ENCODE peak calls at places on chromosomes 11 and 22, in eight cellular contexts. J is uterus, D is thoracic aorta, P is RWPE2, F is HCT116, E is MM.1S, T is HFFc6, Y is Calu3. L is an unnamed sample.

GRCh38 chr11:8219257-8220021 is 44.2 kb downstream of the LMO1 start:
- DNase-seq in D (no peak), E (peak; percentile 48), P (no peak), F (peak; percentile 50), J (no peak), T (peak; percentile 37), Y (peak; percentile 64), L (peak; percentile 66)

GRCh38 chr11:126186031-126186698 is 25.3 kb downstream of the RPUSD4 start:
- DNase-seq in F (no peak), J (peak; percentile 74), T (no peak), P (no peak), D (no peak), E (no peak), Y (no peak), L (no peak)

GRCh38 chr11:68312117-68312779 is at the start of gene LRP5:
- DNase-seq in E (peak; percentile 35), T (no peak), P (no peak), J (no peak), F (no peak), D (no peak), Y (peak; percentile 53), L (peak; percentile 84)

GRCh38 chr11:110527146-110527545 is 97.4 kb downstream of the FDX1 start:
- DNase-seq in F (no peak), T (peak; percentile 7), J (no peak), Y (no peak), D (no peak), P (no peak), E (no peak), L (no peak)

GRCh38 chr11:70610561-70610960 is 212.2 kb downstream of the CTTN start:
- DNase-seq in Y (no peak), D (no peak), J (no peak), F (no peak), P (no peak), T (no peak), E (no peak), L (no peak)

GRCh38 chr11:65560555-65561418 is 2.6 kb upstream of the LTBP3 start:
- DNase-seq in Y (no peak), E (no peak), D (peak; percentile 17), J (peak; percentile 82), T (no peak), F (no peak), P (peak; percentile 61), L (no peak)

GRCh38 chr11:2166091-2166851 is 5.3 kb upstream of the INS start:
- DNase-seq in P (no peak), J (no peak), Y (peak; percentile 64), F (no peak), D (no peak), E (no peak), T (no peak), L (peak; percentile 78)

GRCh38 chr11:45997599-45997998 is 75.1 kb downstream of the LARGE2 start:
- DNase-seq in T (no peak), J (no peak), E (no peak), D (no peak), F (no peak), Y (no peak), P (no peak), L (no peak)

GRCh38 chr11:45933131-45933821 is 10.8 kb downstream of the LARGE2 start:
- DNase-seq in F (no peak), D (no peak), E (no peak), P (no peak), Y (no peak), J (no peak), T (peak; percentile 35), L (peak; percentile 52)

GRCh38 chr11:78295347-78295746 is 106.6 kb downstream of the USP35 start:
- DNase-seq in T (no peak), D (no peak), Y (no peak), J (no peak), E (no peak), F (no peak), P (no peak), L (no peak)

GRCh38 chr22:31431950-31432349 is 32.5 kb downstream of the DRG1 start:
- DNase-seq in F (no peak), J (no peak), T (no peak), P (no peak), Y (no peak), E (no peak), D (no peak), L (no peak)

DNA sequence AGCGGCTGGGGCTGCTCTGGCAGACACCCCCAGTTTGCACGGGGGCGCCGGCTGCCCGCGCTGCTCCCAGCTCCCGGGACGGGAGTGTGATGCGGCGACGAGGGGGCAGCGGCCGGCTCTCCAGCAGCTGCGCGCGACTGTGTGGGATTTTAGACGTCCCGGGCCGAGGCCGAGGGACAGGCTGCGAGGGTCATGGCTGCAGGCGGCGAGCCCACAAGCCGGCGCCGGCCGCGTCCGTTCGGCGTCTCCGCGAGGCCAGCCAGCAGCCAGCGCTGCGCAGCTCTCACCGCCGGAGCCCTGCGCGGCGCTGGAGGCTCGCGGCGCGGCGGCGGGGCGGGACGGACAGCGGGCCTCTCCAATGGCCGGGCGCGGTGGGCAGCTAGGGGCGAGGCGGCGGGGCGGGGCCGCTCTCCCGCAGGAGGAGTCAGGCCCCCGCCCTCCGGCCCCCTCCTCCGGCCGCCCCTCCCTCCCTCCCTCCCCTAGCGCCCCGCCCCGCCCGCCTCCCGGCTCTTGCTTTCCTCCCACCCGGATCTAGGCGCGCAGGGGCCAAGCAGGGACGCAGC is at the start of gene FZD4:
- DNase-seq in E (peak; percentile 91), F (peak; percentile 48), D (peak; percentile 62), J (peak; percentile 91), T (peak; percentile 81), Y (peak; percentile 89), P (peak; percentile 81), L (peak; percentile 95)
- TF ChIP-seq CTCF in E (no peak), F (no peak), D (no peak), J (no peak), T (no peak), Y (no peak), P (no peak), L (no peak)

DNA sequence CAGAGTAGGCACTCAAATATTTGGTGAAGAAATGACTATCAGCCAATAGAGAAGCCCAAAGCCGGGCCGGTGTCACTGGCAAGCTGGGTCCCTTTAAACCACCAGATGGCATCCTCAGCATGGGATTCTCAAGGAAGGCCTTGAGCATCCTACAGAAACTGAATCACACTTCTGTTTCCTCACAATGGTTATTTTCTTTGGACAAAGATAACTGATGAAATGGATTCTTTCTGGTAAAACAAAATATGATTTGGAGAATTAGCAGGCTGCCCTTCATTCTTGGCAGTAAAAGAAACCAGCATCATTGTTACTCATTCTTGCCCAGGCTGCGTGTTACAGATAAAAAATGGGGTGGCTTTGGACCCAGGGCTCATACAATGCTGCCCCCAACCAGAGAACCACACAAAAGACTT is 30.3 kb upstream of the ASPHD2 start:
- DNase-seq in F (peak; percentile 41), T (peak; percentile 69), Y (peak; percentile 68), D (no peak), E (peak; percentile 45), P (no peak), J (peak; percentile 22), L (peak; percentile 58)
- TF ChIP-seq CTCF in F (peak; percentile 56), T (peak; percentile 82), Y (peak; percentile 54), D (peak; percentile 56), E (peak; percentile 69), P (peak; percentile 89), J (peak; percentile 40), L (peak; percentile 73)

DNA sequence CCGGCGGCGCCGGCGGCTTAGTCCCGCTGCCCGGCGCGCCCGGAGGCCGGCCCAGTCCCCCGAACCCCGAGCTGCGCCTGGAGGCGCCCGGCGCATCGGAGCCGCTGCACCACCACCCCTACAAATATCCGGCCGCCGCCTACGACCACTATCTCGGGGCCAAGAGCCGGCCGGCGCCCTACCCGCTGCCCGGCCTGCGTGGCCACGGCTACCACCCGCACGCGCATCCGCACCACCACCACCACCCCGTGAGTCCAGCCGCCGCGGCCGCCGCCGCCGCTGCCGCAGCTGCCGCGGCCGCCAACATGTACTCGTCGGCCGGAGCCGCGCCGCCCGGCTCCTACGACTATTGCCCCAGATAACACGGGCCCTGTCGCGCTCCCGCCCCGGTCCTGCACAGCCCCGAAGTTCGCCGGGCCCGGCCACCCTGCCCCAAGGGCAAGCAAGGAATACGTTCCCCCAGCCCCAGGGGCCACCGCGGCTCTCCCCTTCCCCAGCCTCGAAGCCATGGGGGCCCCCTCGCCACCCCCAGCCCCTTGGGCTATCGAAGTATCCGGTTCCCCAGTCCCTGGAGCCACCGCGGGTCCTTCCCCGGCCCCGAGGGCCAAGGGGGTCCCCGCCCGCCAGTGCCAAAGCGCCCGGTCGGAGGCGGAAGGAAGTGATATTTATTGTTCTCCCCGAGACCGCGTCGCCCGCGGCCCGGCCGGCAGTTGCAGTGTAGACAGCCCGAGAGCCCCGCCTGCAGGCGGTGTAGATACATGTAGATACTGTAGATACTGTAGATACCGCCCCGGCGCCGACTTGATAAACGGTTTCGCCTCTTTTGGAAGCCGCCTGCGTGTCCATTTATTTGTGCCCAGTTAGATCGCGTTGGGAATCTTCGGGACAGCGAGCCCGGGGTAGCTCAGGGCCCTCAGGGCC is 6.2 kb downstream of the TBX1 start:
- DNase-seq in J (no peak), F (peak; percentile 50), Y (peak; percentile 75), D (no peak), T (no peak), P (no peak), E (peak; percentile 30), L (peak; percentile 61)
- TF ChIP-seq CTCF in J (no peak), F (peak; percentile 74), Y (peak; percentile 50), D (no peak), T (peak; percentile 45), P (peak; percentile 60), E (peak; percentile 24), L (no peak)

GRCh38 chr11:17407575-17407974 is 19.1 kb upstream of the KCNJ11 start:
- DNase-seq in E (no peak), D (no peak), Y (no peak), J (no peak), F (no peak), P (no peak), T (no peak), L (no peak)

GRCh38 chr11:17406082-17406817 is 17.8 kb upstream of the KCNJ11 start:
- DNase-seq in J (no peak), Y (no peak), F (no peak), E (no peak), T (no peak), P (no peak), D (no peak), L (no peak)

GRCh38 chr11:17406818-17407149 is 18.3 kb upstream of the KCNJ11 start:
- DNase-seq in D (no peak), Y (no peak), P (no peak), T (no peak), E (no peak), F (no peak), J (no peak), L (no peak)

GRCh38 chr11:17403977-17404759 is 15.7 kb upstream of the KCNJ11 start:
- DNase-seq in F (no peak), P (no peak), T (no peak), J (no peak), Y (no peak), E (no peak), D (no peak), L (no peak)

DNA sequence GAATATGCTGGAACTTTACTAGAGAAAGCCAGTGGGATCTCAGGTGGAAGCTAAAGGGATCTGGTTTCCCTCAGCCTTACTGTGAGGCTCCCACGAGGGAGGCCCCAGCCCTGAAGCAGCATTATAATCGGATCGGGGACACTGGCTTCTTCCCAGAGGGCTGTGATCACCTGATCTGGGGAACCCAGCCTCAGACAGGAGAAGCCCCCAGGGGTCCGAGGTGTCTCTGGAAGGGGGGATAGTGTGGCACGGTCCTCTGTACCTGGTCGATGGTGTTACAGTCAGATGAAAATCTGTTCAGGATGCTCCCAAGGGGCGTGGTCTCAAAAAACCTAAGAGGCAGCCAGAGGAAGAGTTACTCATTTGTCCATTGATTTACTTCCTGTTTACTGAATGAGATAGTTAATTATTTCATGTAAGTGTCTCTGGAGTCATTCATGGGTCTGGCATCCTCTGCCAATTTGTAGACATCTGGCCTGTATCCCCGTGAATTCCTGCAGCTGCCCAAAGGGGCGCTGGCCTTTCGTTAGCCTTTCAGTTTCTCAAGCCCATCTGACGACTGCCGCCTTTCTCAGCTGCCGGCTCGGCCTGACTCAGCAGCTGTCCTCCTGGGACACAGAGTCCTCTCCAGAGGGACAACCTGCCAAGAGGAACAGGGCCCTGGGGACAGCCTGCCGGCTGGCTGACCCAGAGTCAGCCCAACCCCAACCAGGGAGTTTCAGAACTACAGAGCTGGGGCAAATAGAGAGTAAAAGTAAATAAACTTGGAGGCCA is 17.0 kb upstream of the KCNJ11 start:
- DNase-seq in P (no peak), J (peak; percentile 47), T (peak; percentile 20), D (peak; percentile 49), Y (peak; percentile 60), E (peak; percentile 37), F (peak; percentile 18), L (no peak)
- TF ChIP-seq CTCF in P (no peak), J (no peak), T (no peak), D (peak; percentile 22), Y (no peak), E (peak; percentile 36), F (peak; percentile 27), L (no peak)